ENCODE peak calls at places on chromosome 4, in seven cellular contexts. S is SK-N-SH, L is vagina, Z is GM13977, Q is RWPE1, R is neural crest cell, X is neural progenitor cell. E is an unnamed sample.

GRCh38 chr4:183987529-183987946 is 82.4 kb downstream of the STOX2 start:
- DNase-seq in S (peak), L (no peak), Z (no peak), Q (peak), R (peak), X (peak), E (no peak)

GRCh38 chr4:87416965-87417364 is 5.4 kb upstream of the NUDT9 start:
- DNase-seq in S (no peak), L (no peak), Z (no peak), Q (no peak), R (no peak), X (no peak), E (no peak)

GRCh38 chr4:73019462-73020047 is 50.0 kb downstream of the COX18 start:
- DNase-seq in S (peak), L (no peak), Z (peak), Q (peak), R (peak), X (peak), E (no peak)

GRCh38 chr4:20065952-20066351 is 185.8 kb upstream of the SLIT2 start:
- DNase-seq in S (no peak), L (no peak), Z (no peak), Q (no peak), R (no peak), X (no peak), E (no peak)

GRCh38 chr4:74682567-74683359 is 111.6 kb downstream of the BTC start:
- DNase-seq in S (no peak), L (no peak), Z (no peak), Q (peak), R (no peak), X (no peak), E (no peak)

GRCh38 chr4:115113382-115114106 is at the start of gene NDST4:
- DNase-seq in S (no peak), L (no peak), Z (no peak), Q (no peak), R (peak), X (peak), E (no peak)

GRCh38 chr4:89482248-89482647 is 174.6 kb upstream of the GPRIN3 start:
- DNase-seq in S (peak), L (no peak), Z (peak), Q (peak), R (no peak), X (peak), E (no peak)

GRCh38 chr4:166092797-166093196 is 219.8 kb downstream of the TLL1 start:
- DNase-seq in S (no peak), L (no peak), Z (no peak), Q (no peak), R (no peak), X (no peak), E (no peak)

GRCh38 chr4:1172228-1172851 is at the start of gene SPON2:
- DNase-seq in S (peak), L (peak), Z (no peak), Q (no peak), R (no peak), X (peak), E (peak)

GRCh38 chr4:147933316-147933715 is 201.4 kb downstream of the ARHGAP10 start:
- DNase-seq in S (no peak), L (no peak), Z (no peak), Q (no peak), R (no peak), X (peak), E (no peak)

GRCh38 chr4:54840992-54841768 is 183.4 kb downstream of the KIT start:
- DNase-seq in S (peak), L (no peak), Z (no peak), Q (peak), R (no peak), X (peak), E (no peak)

GRCh38 chr4:133969202-133969873 is 232.3 kb downstream of the PABPC4L start:
- DNase-seq in S (peak), L (no peak), Z (no peak), Q (peak), R (no peak), X (no peak), E (no peak)

GRCh38 chr4:5816851-5817375 is 76.0 kb downstream of the CRMP1 start:
- DNase-seq in S (no peak), L (no peak), Z (no peak), Q (no peak), R (no peak), X (no peak), E (no peak)

GRCh38 chr4:2626231-2626630 is 89.8 kb downstream of the FAM193A start:
- DNase-seq in S (no peak), L (no peak), Z (no peak), Q (no peak), R (no peak), X (no peak), E (no peak)

GRCh38 chr4:54930226-54930625 is 195.2 kb downstream of the KDR start:
- DNase-seq in S (no peak), L (no peak), Z (no peak), Q (no peak), R (no peak), X (no peak), E (no peak)

GRCh38 chr4:173529505-173530325 is at the start of gene HAND2:
- DNase-seq in S (peak), L (no peak), Z (peak), Q (no peak), R (peak), X (peak), E (peak)

GRCh38 chr4:34826660-34827059 is 1417.7 kb downstream of the ARAP2 start:
- DNase-seq in S (no peak), L (no peak), Z (no peak), Q (no peak), R (no peak), X (no peak), E (no peak)

GRCh38 chr4:74527049-74527448 is 82.1 kb downstream of the AREG start:
- DNase-seq in S (no peak), L (no peak), Z (no peak), Q (no peak), R (no peak), X (no peak), E (no peak)

GRCh38 chr4:3828546-3828945 is 62.4 kb downstream of the ADRA2C start:
- DNase-seq in S (no peak), L (no peak), Z (no peak), Q (no peak), R (no peak), X (no peak), E (no peak)

GRCh38 chr4:109406337-109406931 is 27.2 kb upstream of the SEC24B start:
- DNase-seq in S (peak), L (no peak), Z (peak), Q (peak), R (peak), X (peak), E (no peak)

GRCh38 chr4:61994036-61994435 is 793.9 kb downstream of the ADGRL3 start:
- DNase-seq in S (no peak), L (no peak), Z (no peak), Q (no peak), R (no peak), X (no peak), E (no peak)

GRCh38 chr4:147599764-147600163 is 17.4 kb upstream of the TMEM184C start:
- DNase-seq in S (no peak), L (no peak), Z (no peak), Q (no peak), R (no peak), X (no peak), E (no peak)

GRCh38 chr4:128229458-128229805 is 58.2 kb downstream of the PGRMC2 start:
- DNase-seq in S (no peak), L (no peak), Z (no peak), Q (no peak), R (no peak), X (no peak), E (no peak)

GRCh38 chr4:15003441-15003890 is 1.2 kb downstream of the CPEB2 start:
- DNase-seq in S (peak), L (no peak), Z (peak), Q (peak), R (peak), X (peak), E (peak)

GRCh38 chr4:182846041-182846440 is 71.1 kb downstream of the DCTD start:
- DNase-seq in S (no peak), L (no peak), Z (no peak), Q (no peak), R (no peak), X (no peak), E (no peak)

GRCh38 chr4:121147923-121148443 is 16.1 kb downstream of the TNIP3 start:
- DNase-seq in S (no peak), L (no peak), Z (no peak), Q (no peak), R (no peak), X (no peak), E (no peak)

GRCh38 chr4:142248946-142249345 is 597.2 kb downstream of the INPP4B start:
- DNase-seq in S (no peak), L (no peak), Z (no peak), Q (no peak), R (no peak), X (no peak), E (no peak)

GRCh38 chr4:110512901-110513300 is 36.9 kb downstream of the ENPEP start:
- DNase-seq in S (no peak), L (no peak), Z (no peak), Q (no peak), R (no peak), X (no peak), E (no peak)

GRCh38 chr4:110510955-110511544 is 35.1 kb downstream of the ENPEP start:
- DNase-seq in S (peak), L (no peak), Z (peak), Q (peak), R (no peak), X (peak), E (no peak)

GRCh38 chr4:110505440-110505839 is 29.5 kb downstream of the ENPEP start:
- DNase-seq in S (no peak), L (no peak), Z (no peak), Q (no peak), R (no peak), X (no peak), E (no peak)

GRCh38 chr4:110510282-110510681 is 34.3 kb downstream of the ENPEP start:
- DNase-seq in S (no peak), L (no peak), Z (no peak), Q (no peak), R (no peak), X (no peak), E (no peak)

DNA sequence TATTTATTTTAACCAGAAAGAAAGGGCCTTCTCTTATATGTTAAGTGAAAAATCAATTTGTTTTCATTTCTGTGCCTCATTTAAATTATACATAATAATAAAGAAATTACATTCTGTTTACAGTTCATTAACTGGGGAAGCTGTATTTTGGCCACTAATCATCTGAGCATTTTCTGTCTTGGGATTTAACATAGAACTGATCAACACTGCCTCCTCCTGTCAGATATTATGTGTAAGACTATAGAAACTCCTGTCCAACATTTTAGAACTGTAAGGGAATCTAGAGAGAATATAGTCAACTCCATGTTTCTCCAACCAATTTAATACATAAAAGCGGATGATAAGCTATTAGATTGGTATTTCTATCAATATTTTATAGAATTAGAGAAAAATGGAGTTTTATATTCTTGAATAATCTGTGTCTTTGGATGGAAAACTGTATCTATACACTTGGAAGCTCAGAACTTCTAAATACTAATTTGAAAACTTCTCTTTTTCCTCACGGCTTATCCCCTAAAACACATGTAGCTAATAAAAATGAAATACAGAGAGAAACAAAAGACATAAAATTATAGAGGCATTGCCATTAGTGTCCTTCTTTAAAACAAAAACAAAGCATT is 33.0 kb downstream of the ENPEP start:
- DNase-seq in S (peak), L (no peak), Z (no peak), Q (peak), R (no peak), X (peak), E (no peak)
- TF ChIP-seq CTCF in S (peak), L (no peak), Z (peak), Q (peak), R (peak), X (peak), E (peak)

GRCh38 chr4:140153419-140153743 is 603 bp downstream of the MAML3 start:
- DNase-seq in S (no peak), L (no peak), Z (peak), Q (no peak), R (no peak), X (no peak), E (no peak)

GRCh38 chr4:140150886-140151699 is 2.9 kb downstream of the MAML3 start:
- DNase-seq in S (peak), L (peak), Z (peak), Q (peak), R (peak), X (peak), E (peak)

GRCh38 chr4:140152760-140153418 is 1.1 kb downstream of the MAML3 start:
- DNase-seq in S (peak), L (no peak), Z (peak), Q (no peak), R (peak), X (peak), E (peak)

GRCh38 chr4:140151700-140152014 is 2.3 kb downstream of the MAML3 start:
- DNase-seq in S (peak), L (peak), Z (peak), Q (peak), R (peak), X (peak), E (peak)

GRCh38 chr4:140152015-140152703 is 1.8 kb downstream of the MAML3 start:
- DNase-seq in S (peak), L (no peak), Z (peak), Q (peak), R (peak), X (peak), E (peak)
- TF ChIP-seq CTCF in S (peak), L (no peak), Z (no peak), Q (no peak), R (peak), X (peak), E (peak)

GRCh38 chr4:8940792-8941491 is 69.3 kb upstream of the HMX1 start:
- DNase-seq in S (no peak), L (no peak), Z (no peak), Q (no peak), R (no peak), X (peak), E (peak)
- TF ChIP-seq CTCF in S (peak), L (no peak), Z (no peak), Q (peak), R (peak), X (peak), E (no peak)

DNA sequence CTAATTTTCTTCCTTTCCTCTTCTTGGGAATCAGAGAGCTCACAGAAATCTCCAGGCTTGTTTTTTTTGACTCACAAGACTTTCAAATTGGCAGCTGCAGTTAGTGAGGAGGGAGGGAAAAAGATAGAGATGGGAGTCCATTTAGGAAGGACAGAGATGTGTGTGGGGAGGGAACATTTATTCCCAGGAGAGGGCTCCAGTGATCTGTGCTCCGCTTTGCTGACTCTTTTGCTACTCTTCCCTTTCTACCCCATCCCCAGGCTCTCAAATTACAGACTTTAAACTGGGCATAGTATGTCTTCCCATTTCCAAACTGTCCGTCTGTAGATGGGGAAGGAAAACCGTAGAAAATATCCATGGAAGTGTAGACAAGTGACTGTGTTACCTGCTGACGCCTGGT is 39.1 kb upstream of the UCP1 start:
- DNase-seq in S (no peak), L (no peak), Z (no peak), Q (no peak), R (no peak), X (no peak), E (no peak)
- TF ChIP-seq CTCF in S (no peak), L (no peak), Z (no peak), Q (no peak), R (no peak), X (peak), E (no peak)

GRCh38 chr4:151727365-151727764 is 33.4 kb downstream of the GATB start:
- DNase-seq in S (no peak), L (no peak), Z (no peak), Q (peak), R (no peak), X (no peak), E (no peak)
- TF ChIP-seq CTCF in S (no peak), L (no peak), Z (no peak), Q (no peak), R (no peak), X (no peak), E (no peak)

DNA sequence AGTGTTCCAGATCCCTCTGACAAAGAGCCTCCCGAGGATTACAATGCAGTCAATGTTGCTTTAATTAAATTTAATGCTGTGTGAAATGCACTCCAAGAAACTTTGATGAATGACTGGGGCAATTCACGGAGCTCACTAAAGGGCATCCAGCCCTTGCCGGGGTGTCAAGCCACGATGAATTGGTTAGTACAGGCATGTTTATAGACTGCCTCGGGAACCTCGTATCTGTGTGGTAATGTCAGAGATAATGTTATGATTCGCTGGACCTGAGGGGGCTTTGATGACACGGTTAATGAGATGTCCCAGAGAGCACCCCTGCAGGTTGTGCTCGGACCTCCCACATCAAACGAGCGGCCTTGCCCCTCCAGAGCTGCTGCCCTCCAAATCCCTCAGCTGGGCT is 428.8 kb downstream of the NKX6-1 start:
- DNase-seq in S (no peak), L (no peak), Z (no peak), Q (no peak), R (peak), X (peak), E (no peak)
- TF ChIP-seq CTCF in S (no peak), L (no peak), Z (no peak), Q (no peak), R (no peak), X (no peak), E (no peak)

DNA sequence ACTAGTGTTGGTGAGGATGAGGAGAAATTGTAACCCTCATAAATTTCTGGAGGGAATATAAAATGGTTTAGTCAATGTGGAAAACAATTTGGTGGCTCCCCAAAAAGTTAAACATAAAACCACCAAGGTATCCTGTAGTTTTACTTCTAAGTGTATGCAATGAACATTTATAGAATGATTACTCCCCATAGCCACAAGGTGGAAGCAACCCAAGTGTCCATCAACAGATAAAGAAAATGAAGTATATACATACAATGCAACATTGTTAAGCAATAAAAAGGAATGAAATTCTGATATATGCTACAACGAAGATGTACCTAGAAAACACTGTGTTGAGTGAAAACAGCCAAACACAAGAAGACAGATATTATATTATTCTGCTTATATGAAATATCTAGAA is 569.1 kb upstream of the GRID2 start:
- DNase-seq in S (no peak), L (no peak), Z (no peak), Q (no peak), R (no peak), X (no peak), E (no peak)
- TF ChIP-seq CTCF in S (peak), L (no peak), Z (no peak), Q (no peak), R (peak), X (peak), E (no peak)

GRCh38 chr4:139582044-139582443 is 26.0 kb upstream of the SETD7 start:
- DNase-seq in S (no peak), L (no peak), Z (no peak), Q (no peak), R (no peak), X (no peak), E (no peak)
- TF ChIP-seq CTCF in S (peak), L (no peak), Z (no peak), Q (no peak), R (no peak), X (no peak), E (peak)

GRCh38 chr4:153465922-153466636 is at the start of gene TMEM131L:
- DNase-seq in S (peak), L (no peak), Z (peak), Q (peak), R (peak), X (peak), E (no peak)
- TF ChIP-seq CTCF in S (peak), L (no peak), Z (peak), Q (peak), R (no peak), X (peak), E (peak)

GRCh38 chr4:155208258-155209054 is at the start of gene NPY2R:
- DNase-seq in S (peak), L (no peak), Z (no peak), Q (no peak), R (peak), X (peak), E (peak)

DNA sequence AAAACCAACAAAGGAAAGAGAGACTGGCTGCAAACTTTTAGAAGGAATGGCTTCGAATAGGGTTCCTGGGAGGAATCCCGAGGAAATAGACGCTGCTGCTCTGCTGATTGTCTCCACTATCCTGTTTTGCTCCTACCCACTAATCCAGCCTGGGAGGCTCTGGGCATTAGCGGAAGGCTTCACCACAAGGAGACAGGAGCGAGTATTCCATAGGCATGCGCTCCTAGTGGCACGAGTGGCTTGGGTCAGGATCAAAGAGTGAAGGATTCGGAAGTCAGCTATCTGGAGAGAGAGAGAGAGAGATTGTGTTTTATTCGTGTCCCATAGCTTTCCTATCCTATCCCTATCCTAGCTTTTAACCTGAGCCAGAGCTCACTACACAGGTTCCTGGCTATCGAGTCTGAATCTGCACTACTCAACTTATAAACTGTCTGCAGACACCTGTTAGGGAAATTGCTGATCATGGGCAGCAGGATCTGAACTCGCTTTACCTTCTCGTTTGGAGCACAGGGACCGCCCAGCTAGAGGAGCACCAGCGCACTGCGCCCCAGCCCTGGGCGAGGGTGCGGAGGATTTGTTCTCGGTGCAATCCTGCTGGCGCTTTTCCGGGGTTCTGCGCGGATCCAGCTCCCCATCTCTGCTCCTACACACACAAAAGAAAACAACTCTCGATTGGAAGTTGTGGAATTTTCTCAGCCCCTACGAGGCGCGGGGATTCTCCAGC is 740 bp upstream of the NPY2R start:
- DNase-seq in S (peak), L (no peak), Z (no peak), Q (no peak), R (peak), X (peak), E (no peak)
- TF ChIP-seq CTCF in S (no peak), L (no peak), Z (no peak), Q (no peak), R (peak), X (peak), E (no peak)